ENCODE peak calls at places on chromosomes 16 and 17, in eight cellular contexts. R, F, J, A, X, O, G and T are unnamed samples.
A peak's percentile ranks its signal among the peaks of the same experiment; 100 is the strongest.

GRCh38 chr17:10262451-10262850 is 64.0 kb upstream of the GAS7 start:
- DNase-seq in A (no peak), F (peak; percentile 35), O (no peak), X (no peak), G (no peak), R (no peak), J (no peak), T (no peak)

GRCh38 chr17:67294451-67295199 is 49.6 kb upstream of the HELZ start:
- DNase-seq in G (no peak), X (no peak), A (no peak), O (no peak), F (no peak), R (no peak), J (no peak), T (no peak)

GRCh38 chr17:48012151-48012520 is 25.5 kb downstream of the COPZ2 start:
- DNase-seq in J (peak; percentile 38), A (no peak), X (no peak), G (peak; percentile 30), R (peak; percentile 90), F (peak; percentile 37), O (no peak), T (no peak)

GRCh38 chr17:2173005-2173404 is 118.1 kb downstream of the HIC1 start:
- DNase-seq in A (no peak), X (no peak), O (peak; percentile 52), R (no peak), G (peak; percentile 44), J (peak; percentile 50), F (peak; percentile 45), T (peak; percentile 49)

GRCh38 chr17:30249460-30249859 is 14.0 kb upstream of the SLC6A4 start:
- DNase-seq in O (no peak), G (no peak), J (no peak), F (no peak), A (no peak), R (no peak), X (no peak), T (no peak)

GRCh38 chr16:77062878-77063566 is 128.0 kb upstream of the MON1B start:
- DNase-seq in J (no peak), A (no peak), X (no peak), G (no peak), O (no peak), F (no peak), R (no peak), T (no peak)

GRCh38 chr17:53176629-53177028 is 646.1 kb upstream of the KIF2B start:
- DNase-seq in F (no peak), O (no peak), R (no peak), X (no peak), J (no peak), A (no peak), G (no peak), T (no peak)

GRCh38 chr16:50581830-50582229 is 33.6 kb downstream of the NKD1 start:
- DNase-seq in G (no peak), O (no peak), F (no peak), R (no peak), X (no peak), A (no peak), J (no peak), T (no peak)

GRCh38 chr16:7946142-7946541 is 613.5 kb downstream of the RBFOX1 start:
- DNase-seq in J (no peak), F (no peak), X (no peak), R (no peak), O (no peak), A (no peak), G (no peak), T (no peak)

GRCh38 chr16:31479752-31480151 is 3.2 kb upstream of the SLC5A2 start:
- DNase-seq in G (no peak), A (no peak), X (no peak), F (no peak), O (no peak), R (no peak), J (no peak), T (no peak)

GRCh38 chr17:35892091-35892637 is 12.0 kb upstream of the CCL5 start:
- DNase-seq in X (no peak), F (peak; percentile 81), J (no peak), R (no peak), O (no peak), A (no peak), G (no peak), T (no peak)

GRCh38 chr17:35889241-35889640 is 9.1 kb upstream of the CCL5 start:
- DNase-seq in X (no peak), G (no peak), A (no peak), F (no peak), J (no peak), O (no peak), R (no peak), T (no peak)

GRCh38 chr17:35890774-35891155 is 10.6 kb upstream of the CCL5 start:
- DNase-seq in G (no peak), R (peak; percentile 69), A (no peak), J (no peak), X (no peak), O (no peak), F (no peak), T (peak; percentile 29)

GRCh38 chr17:35891273-35891672 is 11.1 kb upstream of the CCL5 start:
- DNase-seq in A (no peak), F (no peak), O (no peak), X (no peak), G (no peak), J (no peak), R (no peak), T (no peak)

DNA sequence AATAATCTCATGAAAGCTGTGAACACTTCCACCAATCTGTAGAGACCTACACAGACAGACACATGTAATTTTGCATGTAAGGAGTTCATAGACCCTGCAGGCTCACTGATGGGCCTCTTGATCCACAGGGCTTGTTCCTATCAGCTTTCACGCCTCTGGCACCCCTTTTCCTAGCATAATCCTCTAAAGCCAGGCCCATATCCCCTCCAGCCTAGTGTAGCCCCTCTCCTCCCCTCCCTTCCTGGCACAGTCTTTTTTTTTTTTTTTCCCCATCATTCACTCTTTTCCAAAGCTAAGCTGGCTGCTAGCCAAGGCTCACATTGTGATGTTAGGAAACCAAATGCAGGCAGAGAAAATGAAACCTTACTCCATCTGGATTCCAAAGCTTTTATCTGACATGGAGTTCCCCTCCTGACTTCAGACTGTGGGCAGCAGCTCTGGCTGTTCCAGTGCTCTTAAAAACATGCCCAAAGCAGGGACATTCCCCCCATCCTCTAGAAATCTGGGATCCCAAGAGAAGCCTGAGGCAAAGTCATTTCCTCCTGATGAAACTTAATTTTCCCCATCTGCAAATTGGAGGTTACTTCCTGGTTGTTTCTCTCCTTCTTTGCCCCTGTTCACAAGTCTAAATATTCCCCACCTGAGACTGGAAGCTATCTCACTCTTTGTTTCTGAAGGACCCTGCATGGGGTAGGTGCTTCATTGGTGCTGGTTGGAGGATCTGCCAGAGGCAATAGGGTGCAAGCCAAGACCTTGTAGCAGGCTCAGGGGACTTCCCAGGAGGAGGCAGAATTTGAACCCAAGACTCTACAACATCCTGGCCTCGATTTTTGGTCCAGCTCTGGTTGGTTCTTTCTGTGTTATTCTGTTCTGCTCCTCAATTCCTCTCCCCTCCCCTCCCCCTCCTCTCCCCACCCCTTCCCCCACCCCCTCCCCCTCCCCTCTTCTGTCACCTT is 9.9 kb upstream of the CCL5 start:
- DNase-seq in J (peak; percentile 39), X (no peak), F (peak; percentile 91), O (peak; percentile 23), R (no peak), G (no peak), A (no peak), T (no peak)
- H3K4me1 ChIP-seq in J (no peaks in the 10 kb centered on the region), X (peaks cover 7% of the 10 kb centered on the region), F (peaks cover 7% of the 10 kb centered on the region), O (no peaks in the 10 kb centered on the region), R (peaks cover 2% of the 10 kb centered on the region), G (no peaks in the 10 kb centered on the region), A (no peaks in the 10 kb centered on the region), T (no peaks in the 10 kb centered on the region)

GRCh38 chr17:81164464-81165245 is 652 bp upstream of the PVALEF start:
- DNase-seq in G (no peak), R (peak; percentile 68), A (no peak), X (no peak), J (no peak), F (no peak), O (no peak), T (no peak)
- H3K4me3 ChIP-seq in G (no peak overlapping the region), R (no peak overlapping the region), A (peak overlapping the region; percentile 55), X (no peak overlapping the region), J (no peak overlapping the region), F (no peak overlapping the region), O (no peak overlapping the region), T (no peak overlapping the region)

GRCh38 chr16:2148714-2149629 is 547 bp downstream of the RAB26 start:
- DNase-seq in X (no peak), F (no peak), A (no peak), G (no peak), J (peak; percentile 46), O (no peak), R (peak; percentile 76), T (no peak)
- TF ChIP-seq CTCF in X (peak; percentile 4), F (no peak), A (no peak), G (peak; percentile 3), J (no peak), O (peak; percentile 37), R (peak; percentile 28), T (no peak)

GRCh38 chr17:57871863-57872262 is 22.0 kb upstream of the MRPS23 start:
- DNase-seq in X (no peak), O (no peak), F (no peak), A (no peak), J (no peak), R (no peak), G (no peak), T (no peak)
- H3K4me1 ChIP-seq in X (peaks cover 74% of the 10 kb centered on the region), O (peaks cover 10% of the 10 kb centered on the region), F (peaks cover 31% of the 10 kb centered on the region), A (peaks cover 89% of the 10 kb centered on the region), J (peaks cover 51% of the 10 kb centered on the region), R (peaks cover 37% of the 10 kb centered on the region), G (peaks cover 78% of the 10 kb centered on the region), T (peaks cover 47% of the 10 kb centered on the region)

DNA sequence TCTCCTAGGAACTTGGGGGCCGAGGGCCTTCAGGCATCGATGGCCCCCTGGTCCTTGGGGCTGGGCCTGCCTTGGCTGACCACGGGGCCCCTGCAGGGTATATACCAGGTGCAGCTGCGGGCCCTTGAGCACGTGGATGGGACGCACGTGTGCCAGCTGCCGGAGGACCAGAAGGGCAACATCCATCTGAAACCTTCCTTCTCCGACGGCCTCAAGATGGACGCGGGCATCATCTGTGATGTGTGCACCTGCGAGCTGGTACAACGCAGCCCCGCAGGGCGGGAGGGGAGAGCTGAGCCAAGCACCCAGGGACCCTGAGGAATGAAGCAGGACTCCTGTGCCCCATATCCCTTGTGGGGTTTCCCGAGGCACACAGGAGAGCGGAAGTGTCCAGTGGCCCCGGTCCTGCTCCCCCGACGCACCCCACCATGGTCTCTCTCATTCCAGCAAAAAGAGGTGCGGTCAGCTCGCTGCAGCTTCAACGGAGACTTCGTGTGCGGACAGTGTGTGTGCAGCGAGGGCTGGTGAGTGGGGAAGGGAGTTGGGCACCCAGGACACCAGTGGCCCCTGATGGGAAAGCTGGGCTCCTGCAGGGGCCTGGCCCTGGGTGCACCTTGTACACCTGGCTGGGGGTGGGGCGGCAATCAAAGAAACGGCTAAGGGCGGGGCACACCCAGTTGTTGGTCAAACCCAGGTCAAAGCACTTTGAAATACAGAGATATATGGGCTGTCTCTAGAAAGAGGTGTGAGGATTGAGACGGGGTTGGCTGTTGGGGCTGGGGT is 10.6 kb downstream of the ITGB4 start:
- DNase-seq in F (no peak), R (peak; percentile 44), A (no peak), X (no peak), O (no peak), G (no peak), J (no peak), T (no peak)
- H3K4me3 ChIP-seq in F (no peak overlapping the region), R (no peak overlapping the region), A (no peak overlapping the region), X (no peak overlapping the region), O (no peak overlapping the region), G (no peak overlapping the region), J (no peak overlapping the region), T (no peak overlapping the region)

GRCh38 chr16:287298-287811 is 4.4 kb downstream of the PDIA2 start:
- DNase-seq in R (no peak), J (no peak), G (no peak), A (no peak), O (no peak), X (no peak), F (no peak), T (no peak)
- TF ChIP-seq CTCF in R (no peak), J (no peak), G (no peak), A (no peak), O (no peak), X (no peak), F (no peak), T (no peak)

GRCh38 chr17:81543339-81543675 is 8.8 kb downstream of the FAAP100 start:
- DNase-seq in O (no peak), F (no peak), G (no peak), R (no peak), A (no peak), X (no peak), J (peak; percentile 64), T (no peak)
- H3K4me1 ChIP-seq in O (no peaks in the 10 kb centered on the region), F (no peaks in the 10 kb centered on the region), G (no peaks in the 10 kb centered on the region), R (no peaks in the 10 kb centered on the region), A (no peaks in the 10 kb centered on the region), X (no peaks in the 10 kb centered on the region), J (peaks cover 4% of the 10 kb centered on the region), T (no peaks in the 10 kb centered on the region)